ENCODE peak calls at places on chromosomes 13 and 19, in four cellular contexts. W is tibial nerve, T is Peyer's patch, I is lower leg skin. M is an unnamed sample.

GRCh38 chr13:21673592-21674270 is 2.9 kb downstream of the FGF9 start:
- DNase-seq in W (no peak), T (peak; percentile 70), I (no peak), M (peak; percentile 53)

GRCh38 chr13:46332772-46333171 is 54.3 kb downstream of the RUBCNL start:
- DNase-seq in W (no peak), T (no peak), I (no peak), M (no peak)

GRCh38 chr13:108070925-108071324 is 144.4 kb downstream of the LIG4 start:
- DNase-seq in W (no peak), T (no peak), I (no peak), M (no peak)

GRCh38 chr13:92390217-92390616 is 836.4 kb upstream of the GPC6 start:
- DNase-seq in W (no peak), T (no peak), I (no peak), M (no peak)

GRCh38 chr13:37429976-37430375 is 168.6 kb downstream of the POSTN start:
- DNase-seq in W (no peak), T (no peak), I (no peak), M (no peak)

GRCh38 chr13:93224545-93224944 is 2.1 kb upstream of the GPC6 start:
- DNase-seq in W (no peak), T (no peak), I (no peak), M (no peak)

GRCh38 chr19:10501971-10502523 is 1.1 kb downstream of the KEAP1 start:
- DNase-seq in W (peak; percentile 53), T (peak; percentile 86), I (no peak), M (peak; percentile 61)

GRCh38 chr13:40803316-40803715 is 13.9 kb downstream of the SLC25A15 start:
- DNase-seq in W (no peak), T (no peak), I (no peak), M (no peak)

GRCh38 chr13:40672310-40673060 is 6.0 kb upstream of the FOXO1 start:
- DNase-seq in W (no peak), T (no peak), I (no peak), M (peak; percentile 32)

GRCh38 chr19:28737021-28737525 is 475.9 kb downstream of the UQCRFS1 start:
- DNase-seq in W (peak; percentile 19), T (no peak), I (no peak), M (peak; percentile 46)

GRCh38 chr13:93338906-93339305 is 112.3 kb downstream of the GPC6 start:
- DNase-seq in W (no peak), T (no peak), I (no peak), M (no peak)

GRCh38 chr19:582497-583197 is 7.0 kb upstream of the HCN2 start:
- DNase-seq in W (no peak), T (no peak), I (no peak), M (no peak)

GRCh38 chr19:54518844-54519243 is 16.2 kb downstream of the LAIR2 start:
- DNase-seq in W (no peak), T (no peak), I (no peak), M (peak; percentile 23)

GRCh38 chr19:42121666-42122069 is 10.6 kb downstream of the POU2F2 start:
- DNase-seq in W (peak; percentile 33), T (peak; percentile 88), I (no peak), M (peak; percentile 98)

GRCh38 chr13:97911311-97912138 is 42.0 kb upstream of the IPO5 start:
- DNase-seq in W (no peak), T (no peak), I (no peak), M (peak; percentile 25)

DNA sequence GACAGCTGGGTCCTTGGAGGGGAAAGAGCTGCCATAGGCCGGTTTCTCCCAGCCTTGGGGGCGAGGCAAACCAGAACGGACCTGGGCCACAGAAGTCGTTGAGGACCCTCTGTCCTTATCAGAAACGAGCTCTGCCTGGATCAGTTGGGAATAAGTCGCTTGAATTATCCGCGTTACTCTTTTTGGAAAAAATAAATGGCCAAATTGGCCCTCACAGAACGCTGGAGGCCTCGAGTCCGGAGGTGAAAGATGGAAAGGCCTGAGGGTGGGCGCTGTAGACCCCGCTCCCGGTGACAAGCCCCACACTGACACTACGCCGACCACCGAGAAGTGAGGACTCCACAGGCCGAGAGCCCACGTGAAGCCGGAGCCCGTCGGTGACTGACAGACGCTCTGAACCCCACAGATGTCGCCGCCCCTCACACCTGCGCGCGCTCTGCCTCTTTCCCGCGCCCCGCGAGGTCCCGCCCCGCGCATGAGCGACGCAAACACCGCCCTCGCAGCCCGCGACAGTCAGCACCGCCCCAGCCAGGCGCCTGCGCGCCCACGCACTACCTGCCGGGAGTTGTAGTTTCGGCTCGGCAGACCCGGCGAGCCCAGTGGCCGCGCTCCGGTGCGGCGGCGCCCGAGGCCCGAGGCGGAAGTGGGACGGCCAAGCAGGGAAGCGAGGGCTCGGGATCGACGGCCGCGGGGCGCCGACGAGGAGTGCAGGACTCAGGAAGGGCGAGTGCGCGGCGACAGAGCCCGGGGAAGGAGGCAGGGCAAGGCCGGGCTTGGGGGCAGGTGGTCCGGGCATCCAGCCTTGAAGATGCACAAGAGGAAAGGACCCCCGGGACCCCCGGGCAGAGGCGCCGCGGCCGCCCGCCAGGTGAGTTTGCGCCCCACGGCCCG is at the start of the genes BRME1 and CC2D1A:
- DNase-seq in W (peak; percentile 79), T (peak; percentile 97), I (peak; percentile 88), M (peak; percentile 98)
- TF ChIP-seq POLR2A in W (peak; percentile 64), T (peak; percentile 80), I (no peak), M (peak; percentile 62)

GRCh38 chr19:35266904-35267817 is 1.6 kb upstream of the USF2 start:
- DNase-seq in W (peak; percentile 40), T (peak; percentile 73), I (peak; percentile 57), M (no peak)

GRCh38 chr19:35267818-35268545 is 780 bp upstream of the USF2 start:
- DNase-seq in W (peak; percentile 48), T (peak; percentile 87), I (peak; percentile 50), M (peak; percentile 95)

GRCh38 chr19:35265126-35265995 is 3.4 kb upstream of the USF2 start:
- DNase-seq in W (no peak), T (peak; percentile 46), I (no peak), M (no peak)

GRCh38 chr19:35264281-35265125 is 4.3 kb upstream of the USF2 start:
- DNase-seq in W (no peak), T (peak; percentile 41), I (peak; percentile 11), M (no peak)

DNA sequence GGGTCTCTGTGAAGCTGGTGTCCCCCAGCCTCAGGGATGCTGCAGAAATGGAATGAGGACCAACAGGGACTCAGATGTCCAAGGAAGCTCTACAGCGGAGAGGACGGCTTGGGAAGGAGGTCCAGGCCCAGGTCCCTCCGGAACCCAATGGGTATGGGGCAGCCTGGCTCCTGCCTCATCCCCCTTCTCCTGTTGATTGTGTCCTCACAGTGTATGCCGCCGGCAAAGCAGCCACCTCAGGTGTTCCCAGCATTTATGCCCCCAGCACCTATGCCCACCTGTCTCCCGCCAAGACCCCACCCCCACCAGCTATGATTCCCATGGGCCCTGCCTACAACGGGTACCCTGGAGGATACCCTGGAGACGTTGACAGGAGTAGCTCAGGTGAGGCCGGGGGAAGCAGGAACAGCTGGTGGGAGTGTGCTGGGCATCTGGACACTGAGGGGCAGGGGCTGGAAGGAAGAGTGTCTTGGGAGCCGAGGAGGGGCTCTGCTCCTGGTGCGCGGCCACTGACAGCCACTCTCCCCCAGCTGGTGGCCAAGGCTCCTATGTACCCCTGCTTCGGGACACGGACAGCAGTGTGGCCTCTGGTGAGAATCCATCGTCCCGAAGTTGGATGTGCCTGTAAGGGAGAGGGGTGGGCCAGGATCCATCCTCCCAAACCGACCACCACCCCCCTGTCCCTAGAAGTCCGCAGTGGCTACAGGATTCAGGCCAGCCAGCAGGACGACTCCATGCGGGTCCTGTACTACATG is 2.4 kb upstream of the USF2 start:
- DNase-seq in W (no peak), T (peak; percentile 47), I (no peak), M (no peak)
- TF ChIP-seq POLR2A in W (no peak), T (no peak), I (no peak), M (no peak)

DNA sequence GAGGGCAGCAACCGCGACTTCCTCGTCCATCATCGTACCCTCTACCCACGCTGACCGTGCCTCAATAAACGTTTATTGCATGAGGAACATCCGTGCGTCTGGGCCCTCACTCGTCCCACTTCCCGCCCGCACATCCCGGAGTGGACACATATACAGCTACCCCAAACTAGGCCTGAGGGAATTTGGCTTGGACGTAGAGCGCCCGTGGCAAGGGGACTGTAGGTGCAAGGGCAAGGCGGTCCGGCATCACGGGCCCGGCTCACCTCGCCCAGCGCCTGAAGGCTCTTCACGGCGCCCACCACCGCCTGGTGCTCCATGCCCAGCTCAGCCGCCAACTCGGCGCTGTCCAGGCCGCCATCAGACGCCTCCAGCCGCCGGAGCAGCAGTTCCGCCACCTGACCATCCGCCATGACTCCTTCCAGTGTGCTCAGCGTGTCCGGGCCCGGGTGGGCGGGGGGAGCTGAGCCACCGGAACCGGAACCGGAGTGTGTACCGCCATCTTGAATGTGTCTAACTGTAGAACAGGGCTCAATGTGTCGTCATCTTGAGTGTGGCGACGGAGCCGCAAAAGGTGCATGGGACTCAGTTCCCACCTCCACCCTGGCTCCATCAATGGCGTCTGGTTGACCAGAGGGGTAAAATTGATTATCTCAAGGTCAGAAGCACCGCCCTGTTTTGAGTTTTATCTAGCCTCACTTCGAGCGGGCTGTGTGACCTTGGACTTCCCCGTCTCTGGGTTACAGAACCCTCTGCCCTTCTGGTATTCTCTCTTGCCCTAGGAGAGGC is at the start of gene FARSA:
- DNase-seq in W (peak; percentile 89), T (peak; percentile 97), I (peak; percentile 92), M (peak; percentile 84)
- TF ChIP-seq POLR2A in W (peak; percentile 56), T (peak; percentile 41), I (no peak), M (peak; percentile 91)

GRCh38 chr19:6588508-6589345 is 2.2 kb downstream of the CD70 start:
- DNase-seq in W (no peak), T (no peak), I (no peak), M (no peak)

GRCh38 chr19:6589711-6590457 is 1.1 kb downstream of the CD70 start:
- DNase-seq in W (no peak), T (no peak), I (no peak), M (no peak)

GRCh38 chr19:6593651-6594416 is 2.9 kb upstream of the CD70 start:
- DNase-seq in W (no peak), T (no peak), I (no peak), M (no peak)

GRCh38 chr19:6587998-6588507 is 2.9 kb downstream of the CD70 start:
- DNase-seq in W (no peak), T (no peak), I (no peak), M (no peak)

DNA sequence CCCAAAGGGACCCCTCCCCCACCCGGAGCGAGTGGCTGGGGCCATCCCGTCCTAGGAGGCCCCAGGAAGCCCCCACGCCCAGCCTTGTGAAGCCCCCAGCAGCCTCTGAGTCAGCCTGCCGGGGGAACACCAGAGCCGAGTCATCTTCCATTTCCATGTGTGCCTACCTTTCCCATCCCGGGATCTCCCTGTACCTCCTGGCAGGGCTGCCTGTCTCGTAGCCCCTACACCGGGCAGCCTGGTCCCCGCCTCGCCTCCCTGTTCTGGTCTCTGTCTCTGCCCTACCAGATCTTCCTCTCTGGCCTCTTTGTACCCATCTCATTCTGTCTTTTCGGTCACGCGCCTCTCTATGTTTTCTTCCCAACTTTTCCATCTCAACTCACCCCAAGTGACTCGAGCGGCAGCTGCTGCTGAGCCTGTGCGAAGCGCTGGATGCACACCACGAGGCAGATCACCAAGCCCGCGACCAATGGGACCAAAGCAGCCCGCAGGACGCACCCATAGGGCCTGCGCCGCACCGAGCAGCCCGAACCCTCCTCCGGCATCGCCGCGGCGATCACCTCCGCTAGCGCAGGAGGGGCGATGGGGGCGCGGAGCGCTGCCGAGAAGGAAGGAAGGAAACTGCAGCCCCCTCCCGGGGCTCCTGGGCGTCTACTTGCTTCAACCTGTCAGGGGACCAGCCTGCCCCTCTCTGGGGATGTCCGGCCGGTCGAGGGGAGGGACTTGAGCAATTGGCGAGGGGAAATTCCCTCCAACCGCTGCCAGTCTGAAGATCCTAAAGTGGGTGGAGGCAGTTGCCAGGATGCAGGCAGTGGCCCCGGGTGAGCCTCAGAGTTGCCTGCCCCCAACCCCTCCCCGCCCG is at the start of gene CD70:
- DNase-seq in W (no peak), T (peak; percentile 66), I (peak; percentile 29), M (peak; percentile 65)
- TF ChIP-seq POLR2A in W (no peak), T (no peak), I (no peak), M (peak; percentile 32)

M was measured in H54.